ENCODE peak calls at places on chromosome 1, in eight cellular contexts. I is NCI-H2081; Q is activated CD4-positive, alpha-beta T cell treated with anti-CD3 and anti-CD28 coated beads, Interleukin-2, amount 10 ng/mL, durations not matched to agents 7 days and 5 days; G is activated CD8-positive, alpha-beta T cell treated with anti-CD3 and anti-CD28 coated beads, Interleukin-2, amount 10 ng/mL, durations not matched to agents 7 days and 5 days; B is prostate gland; U is Calu3; M is immature natural killer cell; F is EH. O is an unnamed sample.

GRCh38 chr1:4590766-4591165 is 63.6 kb upstream of the AJAP1 start:
- DNase-seq in Q (no peak), I (no peak), M (no peak), B (no peak), U (no peak), F (peak; percentile 0), G (no peak), O (no peak)

GRCh38 chr1:219812491-219813221 is 115.7 kb downstream of the SLC30A10 start:
- DNase-seq in U (peak; percentile 68), F (peak; percentile 66), Q (peak; percentile 23), I (peak; percentile 84), B (peak; percentile 13), G (peak; percentile 31), M (no peak), O (peak; percentile 45)

GRCh38 chr1:5340560-5341130 is 651.6 kb downstream of the NPHP4 start:
- DNase-seq in I (no peak), M (no peak), B (no peak), G (no peak), U (no peak), F (no peak), Q (no peak), O (no peak)

GRCh38 chr1:42806171-42806570 is 10.8 kb upstream of the ERMAP start:
- DNase-seq in I (peak; percentile 6), B (no peak), Q (no peak), G (no peak), M (no peak), U (no peak), F (peak; percentile 9), O (no peak)

GRCh38 chr1:21261551-21262281 is 28.5 kb downstream of the ECE1 start:
- DNase-seq in Q (no peak), I (no peak), U (peak; percentile 69), M (no peak), G (no peak), F (peak; percentile 99), B (no peak), O (no peak)

GRCh38 chr1:177315270-177315669 is 144.5 kb downstream of the BRINP2 start:
- DNase-seq in F (no peak), M (no peak), U (no peak), Q (no peak), I (no peak), B (no peak), G (no peak), O (no peak)

GRCh38 chr1:210360852-210361477 is 32.3 kb downstream of the HHAT start:
- DNase-seq in F (peak; percentile 71), Q (no peak), U (no peak), I (no peak), G (no peak), B (no peak), M (no peak), O (no peak)

GRCh38 chr1:196312739-196313138 is 295.5 kb downstream of the KCNT2 start:
- DNase-seq in G (no peak), F (no peak), Q (no peak), B (no peak), I (no peak), M (no peak), U (no peak), O (no peak)

GRCh38 chr1:1929639-1930545 is 10.8 kb upstream of the TMEM52 start:
- DNase-seq in U (no peak), Q (no peak), B (no peak), I (no peak), G (no peak), M (no peak), F (no peak), O (no peak)

GRCh38 chr1:63954187-63954586 is 180.4 kb downstream of the ROR1 start:
- DNase-seq in B (no peak), Q (no peak), U (no peak), M (no peak), I (no peak), F (no peak), G (no peak), O (no peak)

GRCh38 chr1:245997471-245998258 is 509.4 kb downstream of the SMYD3 start:
- DNase-seq in G (no peak), Q (no peak), I (no peak), F (peak; percentile 47), M (no peak), B (peak; percentile 73), U (peak; percentile 32), O (no peak)

GRCh38 chr1:197799271-197799670 is 24.0 kb upstream of the DENND1B start:
- DNase-seq in B (no peak), I (no peak), G (no peak), Q (no peak), M (no peak), F (peak; percentile 88), U (no peak), O (no peak)

GRCh38 chr1:62384276-62385005 is 52.4 kb upstream of the USP1 start:
- DNase-seq in U (no peak), Q (no peak), I (peak; percentile 58), B (no peak), F (peak; percentile 75), M (no peak), G (no peak), O (no peak)

GRCh38 chr1:29172415-29172814 is 9.3 kb downstream of the SRSF4 start:
- DNase-seq in U (no peak), I (no peak), Q (no peak), G (no peak), B (no peak), F (no peak), M (no peak), O (no peak)

GRCh38 chr1:223811634-223812101 is 34.1 kb downstream of the TP53BP2 start:
- DNase-seq in G (no peak), Q (peak; percentile 29), M (no peak), F (peak; percentile 59), B (no peak), U (no peak), I (no peak), O (no peak)

GRCh38 chr1:167137285-167138192 is 43.7 kb downstream of the STYXL2 start:
- DNase-seq in I (no peak), B (no peak), M (no peak), F (no peak), Q (no peak), U (no peak), G (no peak), O (no peak)

GRCh38 chr1:111887385-111887784 is 102.1 kb downstream of the KCND3 start:
- DNase-seq in G (no peak), U (no peak), F (no peak), B (no peak), I (no peak), M (no peak), Q (no peak), O (no peak)

GRCh38 chr1:223700942-223701637 is 11.2 kb upstream of the CAPN2 start:
- DNase-seq in U (peak; percentile 86), F (peak; percentile 99), B (no peak), Q (no peak), I (no peak), G (no peak), M (no peak), O (peak; percentile 14)

GRCh38 chr1:33455537-33456301 is 16.7 kb upstream of the ZSCAN20 start:
- DNase-seq in U (peak; percentile 49), M (peak; percentile 7), B (peak; percentile 58), F (peak; percentile 90), G (peak; percentile 77), I (peak; percentile 40), Q (peak; percentile 70), O (peak; percentile 51)

GRCh38 chr1:161728376-161729226 is 7.3 kb downstream of the FCRLB start:
- DNase-seq in M (no peak), U (no peak), I (no peak), Q (no peak), G (no peak), B (no peak), F (no peak), O (no peak)

GRCh38 chr1:96492236-96492635 is 229.3 kb upstream of the PTBP2 start:
- DNase-seq in U (no peak), I (no peak), M (no peak), B (no peak), F (no peak), G (no peak), Q (no peak), O (peak; percentile 27)

GRCh38 chr1:19645544-19646252 is 1.6 kb downstream of the NBL1 start:
- DNase-seq in U (no peak), G (no peak), M (no peak), B (no peak), Q (no peak), F (peak; percentile 56), I (no peak), O (no peak)

GRCh38 chr1:12593621-12594066 is 24.4 kb downstream of the DHRS3 start:
- DNase-seq in G (no peak), F (peak; percentile 83), Q (no peak), U (no peak), M (no peak), I (no peak), B (peak; percentile 72), O (no peak)

GRCh38 chr1:75425001-75425400 is 185.9 kb downstream of the SLC44A5 start:
- DNase-seq in B (no peak), I (no peak), G (no peak), U (no peak), Q (no peak), M (no peak), F (no peak), O (no peak)

GRCh38 chr1:33312413-33312749 is 8.5 kb downstream of the A3GALT2 start:
- DNase-seq in F (no peak), I (no peak), M (no peak), G (no peak), U (no peak), Q (no peak), B (no peak), O (no peak)

GRCh38 chr1:244319283-244320132 is 132.2 kb downstream of the ADSS2 start:
- DNase-seq in Q (peak; percentile 57), U (no peak), F (peak; percentile 86), M (peak; percentile 87), B (no peak), G (peak; percentile 70), I (no peak), O (no peak)